ENCODE peak calls at places on chromosome 18, in five cellular contexts. U is astrocyte, I is psoas muscle, S is left lung, Q is lower lobe of right lung. W is an unnamed sample.

GRCh38 chr18:67476585-67476984 is 39.9 kb downstream of the DSEL start:
- DNase-seq in U (peak; percentile 50), I (no peak), S (no peak), Q (no peak), W (no peak)

GRCh38 chr18:61870151-61870550 is 22.7 kb downstream of the RNF152 start:
- DNase-seq in U (no peak), I (no peak), S (no peak), Q (no peak), W (no peak)

GRCh38 chr18:52090005-52090404 is 250.0 kb upstream of the DCC start:
- DNase-seq in U (no peak), I (no peak), S (no peak), Q (no peak), W (no peak)

GRCh38 chr18:10006261-10006903 is 92.6 kb downstream of the VAPA start:
- DNase-seq in U (peak; percentile 12), I (no peak), S (no peak), Q (no peak), W (no peak)

GRCh38 chr18:59180150-59180845 is 39.7 kb upstream of the GRP start:
- DNase-seq in U (peak; percentile 51), I (no peak), S (no peak), Q (no peak), W (no peak)

GRCh38 chr18:22670914-22671313 is 253.2 kb upstream of the CTAGE1 start:
- DNase-seq in U (no peak), I (no peak), S (no peak), Q (no peak), W (no peak)

GRCh38 chr18:12324991-12325725 is 17.1 kb downstream of the TUBB6 start:
- DNase-seq in U (no peak), I (no peak), S (no peak), Q (no peak), W (no peak)

GRCh38 chr18:61950371-61950770 is 57.6 kb upstream of the RNF152 start:
- DNase-seq in U (no peak), I (no peak), S (no peak), Q (no peak), W (no peak)

GRCh38 chr18:9887992-9888391 is 2.2 kb downstream of the TXNDC2 start:
- DNase-seq in U (no peak), I (no peak), S (no peak), Q (no peak), W (no peak)

GRCh38 chr18:55699233-55699765 is 111.3 kb upstream of the TCF4 start:
- DNase-seq in U (no peak), I (no peak), S (no peak), Q (no peak), W (no peak)

GRCh38 chr18:36662000-36662399 is 166.8 kb downstream of the TPGS2 start:
- DNase-seq in U (no peak), I (no peak), S (no peak), Q (no peak), W (no peak)

GRCh38 chr18:1483386-1483785 is 578.7 kb downstream of the ADCYAP1 start:
- DNase-seq in U (no peak), I (no peak), S (no peak), Q (no peak), W (no peak)

GRCh38 chr18:4394700-4395099 is 60.4 kb downstream of the DLGAP1 start:
- DNase-seq in U (no peak), I (no peak), S (no peak), Q (no peak), W (no peak)

GRCh38 chr18:69539404-69539803 is 138.7 kb downstream of the DOK6 start:
- DNase-seq in U (no peak), I (no peak), S (no peak), Q (no peak), W (no peak)

GRCh38 chr18:13258792-13259385 is 40.3 kb downstream of the LDLRAD4 start:
- DNase-seq in U (no peak), I (no peak), S (no peak), Q (no peak), W (no peak)

GRCh38 chr18:32698148-32698547 is 74.7 kb downstream of the KLHL14 start:
- DNase-seq in U (no peak), I (no peak), S (no peak), Q (no peak), W (no peak)

GRCh38 chr18:41121116-41121826 is 833.8 kb upstream of the PIK3C3 start:
- DNase-seq in U (peak; percentile 89), I (no peak), S (no peak), Q (no peak), W (no peak)

GRCh38 chr18:47901624-47902362 is 28.7 kb downstream of the SMAD2 start:
- DNase-seq in U (no peak), I (no peak), S (no peak), Q (no peak), W (no peak)

GRCh38 chr18:12307251-12307736 is 747 bp upstream of the TUBB6 start:
- DNase-seq in U (peak; percentile 68), I (peak; percentile 72), S (no peak), Q (no peak), W (peak; percentile 66)

GRCh38 chr18:12637901-12638633 is 19.8 kb downstream of the SPIRE1 start:
- DNase-seq in U (peak; percentile 80), I (no peak), S (no peak), Q (no peak), W (no peak)

GRCh38 chr18:26721876-26722581 is 143.5 kb downstream of the AQP4 start:
- DNase-seq in U (no peak), I (no peak), S (no peak), Q (no peak), W (no peak)

GRCh38 chr18:486929-487328 is 13.6 kb downstream of the COLEC12 start:
- DNase-seq in U (no peak), I (no peak), S (no peak), Q (no peak), W (no peak)

GRCh38 chr18:61742555-61743429 is 150.0 kb downstream of the RNF152 start:
- DNase-seq in U (no peak), I (peak; percentile 60), S (no peak), Q (no peak), W (peak; percentile 70)

GRCh38 chr18:70036771-70037452 is 89.2 kb upstream of the CD226 start:
- DNase-seq in U (no peak), I (no peak), S (no peak), Q (no peak), W (no peak)

GRCh38 chr18:66533693-66534092 is 70.2 kb downstream of the CDH19 start:
- DNase-seq in U (no peak), I (no peak), S (no peak), Q (no peak), W (no peak)

GRCh38 chr18:31493941-31494340 is 4.0 kb upstream of the DSG2 start:
- DNase-seq in U (no peak), I (no peak), S (no peak), Q (no peak), W (no peak)

GRCh38 chr18:56118422-56118821 is 520.0 kb downstream of the TXNL1 start:
- DNase-seq in U (no peak), I (no peak), S (no peak), Q (no peak), W (no peak)

GRCh38 chr18:68429809-68430208 is 285.1 kb downstream of the TMX3 start:
- DNase-seq in U (peak; percentile 32), I (no peak), S (no peak), Q (no peak), W (no peak)

GRCh38 chr18:50024466-50024865 is 170.5 kb downstream of the MYO5B start:
- DNase-seq in U (no peak), I (no peak), S (no peak), Q (no peak), W (no peak)

GRCh38 chr18:27665264-27665799 is 480.2 kb upstream of the CHST9 start:
- DNase-seq in U (no peak), I (no peak), S (no peak), Q (no peak), W (no peak)

GRCh38 chr18:76471593-76471992 is 23.4 kb downstream of the ZNF516 start:
- DNase-seq in U (no peak), I (no peak), S (no peak), Q (peak; percentile 25), W (no peak)
- H3K4me1 ChIP-seq in U (peaks cover 15% of the 10 kb centered on the region), I (peaks cover 74% of the 10 kb centered on the region), S (peaks cover 84% of the 10 kb centered on the region), Q (peaks cover 27% of the 10 kb centered on the region), W (peaks cover 40% of the 10 kb centered on the region)

GRCh38 chr18:79639072-79639829 is 40.4 kb upstream of the CTDP1 start:
- DNase-seq in U (no peak), I (no peak), S (no peak), Q (no peak), W (no peak)

GRCh38 chr18:79637921-79638855 is 41.4 kb upstream of the CTDP1 start:
- DNase-seq in U (no peak), I (no peak), S (peak; percentile 78), Q (no peak), W (no peak)

GRCh38 chr18:79641722-79642497 is 37.7 kb upstream of the CTDP1 start:
- DNase-seq in U (no peak), I (no peak), S (peak; percentile 64), Q (no peak), W (no peak)

GRCh38 chr18:79640875-79641274 is 38.7 kb upstream of the CTDP1 start:
- DNase-seq in U (no peak), I (no peak), S (no peak), Q (no peak), W (no peak)

GRCh38 chr18:79640064-79640672 is 39.4 kb upstream of the CTDP1 start:
- DNase-seq in U (no peak), I (no peak), S (peak; percentile 59), Q (no peak), W (no peak)
- H3K9me3 ChIP-seq in U (no peaks in the 10 kb centered on the region), I (no peaks in the 10 kb centered on the region), S (no peaks in the 10 kb centered on the region), Q (no peaks in the 10 kb centered on the region), W (no peaks in the 10 kb centered on the region)

DNA sequence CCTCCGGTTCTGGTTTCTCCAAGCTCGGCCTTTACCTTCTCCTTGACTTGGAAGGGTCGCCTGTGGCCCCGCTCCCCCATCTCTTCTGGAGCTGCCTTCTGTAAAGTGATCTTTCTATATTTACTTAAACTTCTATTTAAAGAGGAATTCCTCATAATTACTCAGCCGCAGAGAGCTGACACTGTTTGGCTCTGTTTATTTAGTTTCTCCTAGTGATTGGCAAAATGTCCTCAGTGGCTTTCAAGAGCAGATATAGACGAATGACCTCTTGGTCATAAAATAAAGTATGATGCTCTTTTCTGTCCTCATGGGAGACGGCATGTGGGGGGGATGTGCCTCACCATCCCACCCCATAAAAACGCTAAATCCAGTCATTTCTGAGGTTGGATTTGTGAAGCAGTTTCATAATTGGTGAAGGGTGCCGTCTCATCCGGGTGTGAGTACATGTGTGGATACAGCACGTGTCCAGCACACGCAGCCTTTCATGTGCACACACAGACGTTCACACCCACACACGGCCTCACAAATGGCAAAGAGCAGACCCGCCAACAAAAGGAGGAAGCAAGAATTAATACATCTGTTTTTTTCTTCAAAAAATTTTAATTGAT is 43.4 kb upstream of the SMAD7 start:
- DNase-seq in U (peak; percentile 84), I (peak; percentile 56), S (no peak), Q (peak; percentile 77), W (no peak)
- H3K4me1 ChIP-seq in U (peaks cover 73% of the 10 kb centered on the region), I (peaks cover 23% of the 10 kb centered on the region), S (peaks cover 60% of the 10 kb centered on the region), Q (peaks cover 49% of the 10 kb centered on the region), W (peaks cover 84% of the 10 kb centered on the region)

GRCh38 chr18:72410399-72410798 is 133.7 kb downstream of the CBLN2 start:
- DNase-seq in U (peak; percentile 29), I (no peak), S (no peak), Q (no peak), W (no peak)

GRCh38 chr18:72409923-72410322 is 134.2 kb downstream of the CBLN2 start:
- DNase-seq in U (no peak), I (no peak), S (no peak), Q (no peak), W (no peak)

DNA sequence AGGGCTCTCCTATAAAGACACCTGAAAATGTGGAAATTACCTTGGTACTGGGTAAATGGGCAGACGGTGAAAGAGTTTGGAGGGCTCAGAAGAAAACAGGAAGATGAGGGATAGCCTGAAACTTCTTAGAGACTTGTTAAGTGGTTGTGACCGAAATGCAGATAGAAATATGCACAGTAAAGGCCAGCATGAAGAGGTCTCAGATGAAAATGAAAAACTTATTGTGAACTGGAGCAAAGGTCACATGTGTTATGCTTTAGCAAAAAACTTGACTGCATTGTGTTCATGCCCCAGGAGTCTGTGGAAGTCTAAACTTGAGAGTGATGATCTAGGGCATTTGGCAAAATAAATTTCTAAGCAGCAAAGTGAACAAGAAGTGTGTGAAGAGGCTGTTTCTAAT is 137.1 kb downstream of the CBLN2 start:
- DNase-seq in U (no peak), I (no peak), S (no peak), Q (no peak), W (no peak)
- H3K9me3 ChIP-seq in U (no peaks in the 10 kb centered on the region), I (no peaks in the 10 kb centered on the region), S (peaks cover 22% of the 10 kb centered on the region), Q (no peaks in the 10 kb centered on the region), W (no peaks in the 10 kb centered on the region)